ENCODE peak calls at places on chromosome 3, in four cellular contexts. B, G, O and K are unnamed samples.
A peak's percentile ranks its signal among the peaks of the same experiment; 100 is the strongest.

GRCh38 chr3:45987368-45988099 is 8.1 kb downstream of the FYCO1 start:
- DNase-seq in O (peak; percentile 74), B (no peak), G (no peak), K (peak; percentile 79)

GRCh38 chr3:47006145-47006651 is 26.7 kb downstream of the NBEAL2 start:
- DNase-seq in B (no peak), G (no peak), O (no peak), K (no peak)

GRCh38 chr3:146679191-146679590 is 74.0 kb upstream of the PLSCR5 start:
- DNase-seq in O (no peak), B (no peak), G (no peak), K (no peak)

GRCh38 chr3:101074518-101074917 is 81.3 kb upstream of the ABI3BP start:
- DNase-seq in O (peak; percentile 1), B (no peak), G (no peak), K (peak; percentile 28)

GRCh38 chr3:150736903-150737832 is 25.8 kb downstream of the SIAH2 start:
- DNase-seq in B (no peak), G (no peak), O (no peak), K (peak; percentile 46)

GRCh38 chr3:136783708-136784191 is 31.6 kb upstream of the STAG1 start:
- DNase-seq in B (no peak), O (peak; percentile 25), G (no peak), K (no peak)

GRCh38 chr3:110246796-110247369 is 824.7 kb upstream of the NECTIN3 start:
- DNase-seq in O (no peak), G (no peak), B (no peak), K (peak; percentile 57)

GRCh38 chr3:197753263-197753662 is 3.6 kb downstream of the FYTTD1 start:
- DNase-seq in B (no peak), O (no peak), G (no peak), K (peak; percentile 20)

GRCh38 chr3:196135693-196136639 is 54.1 kb upstream of the TFRC start:
- DNase-seq in G (peak; percentile 92), B (no peak), O (no peak), K (no peak)

GRCh38 chr3:143924522-143925381 is 46.9 kb upstream of the DIPK2A start:
- DNase-seq in O (no peak), G (no peak), B (no peak), K (no peak)

GRCh38 chr3:46692566-46692983 is 904 bp downstream of the ALS2CL start:
- DNase-seq in G (peak; percentile 87), O (no peak), B (no peak), K (no peak)

GRCh38 chr3:46239952-46240351 is 2.3 kb upstream of the CCR3 start:
- DNase-seq in G (no peak), O (no peak), B (no peak), K (no peak)

GRCh38 chr3:186360779-186361178 is 1.3 kb downstream of the DGKG start:
- DNase-seq in O (no peak), G (no peak), B (no peak), K (no peak)

GRCh38 chr3:56667973-56668579 is 15.0 kb downstream of the TASOR start:
- DNase-seq in O (no peak), G (no peak), B (no peak), K (no peak)

GRCh38 chr3:130950641-130951040 is 56.8 kb downstream of the ATP2C1 start:
- DNase-seq in O (peak; percentile 65), G (no peak), B (no peak), K (peak; percentile 56)

GRCh38 chr3:89955141-89955540 is 847.7 kb downstream of the EPHA3 start:
- DNase-seq in B (no peak), O (peak; percentile 16), G (no peak), K (no peak)

GRCh38 chr3:126497936-126498335 is 19.6 kb downstream of the UROC1 start:
- DNase-seq in O (no peak), B (no peak), G (no peak), K (no peak)

GRCh38 chr3:117104381-117104780 is 394.8 kb downstream of the TUSC7 start:
- DNase-seq in O (no peak), G (no peak), B (no peak), K (no peak)

GRCh38 chr3:164673738-164674137 is 404.6 kb downstream of the SI start:
- DNase-seq in B (no peak), G (no peak), O (no peak), K (no peak)
- TF ChIP-seq CTCF in B (no peak), G (no peak), O (no peak), K (no peak)

GRCh38 chr3:59884409-59884808 is 834.6 kb upstream of the CFAP20DC start:
- DNase-seq in G (no peak), B (no peak), O (no peak), K (no peak)
- H3K4me3 ChIP-seq in G (no peak overlapping the region), B (no peak overlapping the region), O (no peak overlapping the region), K (no peak overlapping the region)

GRCh38 chr3:179421500-179421899 is 29.8 kb downstream of the GNB4 start:
- DNase-seq in B (no peak), O (peak; percentile 45), G (no peak), K (peak; percentile 69)
- TF ChIP-seq CTCF in B (peak; percentile 36), O (peak; percentile 51), G (peak; percentile 42), K (peak; percentile 66)

DNA sequence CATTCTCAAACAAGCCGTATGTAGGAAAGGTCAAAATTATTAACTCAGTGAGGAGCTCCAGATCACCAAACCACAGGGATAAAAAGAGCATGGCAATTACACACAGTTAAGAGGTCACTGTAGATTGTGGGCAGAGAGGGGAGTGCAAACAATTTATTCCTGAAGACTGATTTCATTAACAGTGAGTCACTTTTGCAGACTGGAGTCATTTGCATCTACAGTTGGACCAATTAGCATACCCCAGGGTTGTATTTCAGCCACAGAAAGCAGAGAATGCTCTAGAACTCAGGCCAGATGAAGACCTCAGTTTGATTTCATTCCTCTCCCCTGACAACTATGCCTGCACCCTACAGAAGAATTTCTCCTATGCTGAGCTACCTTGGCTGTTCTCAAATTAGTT is 40.1 kb downstream of the SETMAR start:
- DNase-seq in O (peak; percentile 68), B (peak; percentile 60), G (no peak), K (no peak)
- H3K4me3 ChIP-seq in O (no peak overlapping the region), B (no peak overlapping the region), G (no peak overlapping the region), K (no peak overlapping the region)

GRCh38 chr3:8757551-8758518 is 11.6 kb downstream of the OXTR start:
- DNase-seq in B (peak; percentile 81), O (peak; percentile 88), G (peak; percentile 14), K (no peak)
- TF ChIP-seq CTCF in B (peak; percentile 5), O (no peak), G (no peak), K (no peak)

GRCh38 chr3:108125550-108126071 is 34.8 kb upstream of the CD47 start:
- DNase-seq in O (no peak), G (no peak), B (no peak), K (no peak)
- H3K4me3 ChIP-seq in O (no peak overlapping the region), G (no peak overlapping the region), B (no peak overlapping the region), K (no peak overlapping the region)

GRCh38 chr3:13393427-13394360 is 26.4 kb downstream of the NUP210 start:
- DNase-seq in O (no peak), B (no peak), G (no peak), K (no peak)

GRCh38 chr3:13399603-13400002 is 20.5 kb downstream of the NUP210 start:
- DNase-seq in B (no peak), G (no peak), O (no peak), K (no peak)

GRCh38 chr3:13400114-13400696 is 19.9 kb downstream of the NUP210 start:
- DNase-seq in O (no peak), B (no peak), G (no peak), K (no peak)

GRCh38 chr3:13394363-13394762 is 25.8 kb downstream of the NUP210 start:
- DNase-seq in G (no peak), B (no peak), O (no peak), K (no peak)

DNA sequence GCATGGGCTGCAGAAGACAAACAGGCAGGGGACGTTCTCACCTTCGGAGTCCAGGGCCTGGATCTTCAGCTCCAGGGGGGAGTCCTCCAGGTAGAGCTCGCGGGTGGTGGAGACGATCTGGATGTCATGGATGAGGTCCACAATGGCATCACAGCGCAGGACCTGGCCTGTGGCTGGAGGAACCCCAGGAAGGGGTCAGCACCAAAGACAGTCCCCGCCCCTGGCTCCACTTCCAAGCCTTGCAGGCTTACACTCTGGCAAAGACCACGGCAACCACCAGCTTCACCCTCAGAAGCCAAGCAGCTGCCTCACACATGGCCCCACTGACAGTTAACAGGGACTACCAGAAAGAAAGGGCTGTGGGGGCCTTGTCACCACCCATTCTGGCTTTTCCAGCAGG is 22.8 kb downstream of the NUP210 start:
- DNase-seq in G (no peak), B (no peak), O (no peak), K (no peak)
- TF ChIP-seq CTCF in G (no peak), B (no peak), O (no peak), K (no peak)

GRCh38 chr3:4830586-4830914 is 148.7 kb upstream of the BHLHE40 start:
- DNase-seq in B (no peak), G (no peak), O (no peak), K (no peak)
- H3K4me3 ChIP-seq in B (no peak overlapping the region), G (no peak overlapping the region), O (no peak overlapping the region), K (no peak overlapping the region)

GRCh38 chr3:84946240-84946639 is 12.5 kb upstream of the CADM2 start:
- DNase-seq in B (no peak), O (no peak), G (no peak), K (no peak)

DNA sequence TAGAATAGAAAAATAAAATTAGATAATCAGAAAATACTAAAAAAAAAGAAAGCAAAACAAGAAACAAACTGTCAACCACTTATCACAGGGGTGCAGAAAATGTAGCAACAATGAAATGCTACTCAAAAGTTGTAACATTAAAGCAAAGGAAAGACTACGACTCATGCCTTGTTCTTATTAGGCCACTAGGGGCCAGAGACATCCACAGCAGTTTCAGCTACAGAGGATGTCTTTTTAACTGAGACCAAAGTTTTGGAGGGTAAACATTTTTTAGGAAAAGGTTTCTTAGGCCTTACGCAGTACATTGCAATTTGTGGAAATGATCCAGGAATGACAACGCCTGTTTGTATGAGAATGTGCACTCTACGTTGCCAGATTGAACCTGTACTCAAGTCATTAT is 15.4 kb upstream of the CADM2 start:
- DNase-seq in O (no peak), G (no peak), B (no peak), K (no peak)
- TF ChIP-seq CTCF in O (no peak), G (no peak), B (no peak), K (no peak)

GRCh38 chr3:9549600-9549999 is 4.0 kb downstream of the LHFPL4 start:
- DNase-seq in B (no peak), G (no peak), O (no peak), K (no peak)

GRCh38 chr3:9553021-9553948 is at the start of gene LHFPL4:
- DNase-seq in O (no peak), G (no peak), B (no peak), K (no peak)

GRCh38 chr3:9553949-9554513 is 409 bp upstream of the LHFPL4 start:
- DNase-seq in O (no peak), B (no peak), G (no peak), K (no peak)

GRCh38 chr3:9550999-9551398 is 2.6 kb downstream of the LHFPL4 start:
- DNase-seq in G (no peak), O (no peak), B (no peak), K (no peak)

GRCh38 chr3:9552252-9552999 is 1.2 kb downstream of the LHFPL4 start:
- DNase-seq in B (no peak), G (no peak), O (peak; percentile 46), K (peak; percentile 68)
- H3K4me3 ChIP-seq in B (no peak overlapping the region), G (no peak overlapping the region), O (no peak overlapping the region), K (no peak overlapping the region)